ENCODE peak calls at places on chromosomes 6 and 20, in four cellular contexts. O is ascending aorta, X is astrocyte, H is cardiac fibroblast. U is an unnamed sample.

GRCh38 chr20:7608246-7608645 is 332.0 kb downstream of the HAO1 start:
- DNase-seq in O (no peak), X (peak), H (peak), U (no peak)

GRCh38 chr20:20521736-20522135 is 153.8 kb downstream of the INSM1 start:
- DNase-seq in O (no peak), X (peak), H (no peak), U (no peak)

GRCh38 chr6:112254921-112255320 is 554 bp upstream of the LAMA4 start:
- DNase-seq in O (no peak), X (no peak), H (no peak), U (no peak)

GRCh38 chr6:108115598-108116058 is 41.1 kb upstream of the OSTM1 start:
- DNase-seq in O (no peak), X (no peak), H (peak), U (no peak)

GRCh38 chr6:128000363-128000762 is 99.5 kb upstream of the THEMIS start:
- DNase-seq in O (no peak), X (no peak), H (no peak), U (no peak)

GRCh38 chr6:13216236-13216933 is 112.0 kb downstream of the TBC1D7 start:
- DNase-seq in O (no peak), X (no peak), H (no peak), U (no peak)

GRCh38 chr20:63705232-63706026 is 2.3 kb downstream of the ARFRP1 start:
- DNase-seq in O (no peak), X (no peak), H (no peak), U (no peak)

GRCh38 chr20:25090492-25091429 is 8.8 kb upstream of the VSX1 start:
- DNase-seq in O (peak), X (no peak), H (no peak), U (no peak)

GRCh38 chr6:38997128-38997761 is 51.3 kb upstream of the GLP1R start:
- DNase-seq in O (no peak), X (no peak), H (peak), U (no peak)

GRCh38 chr20:6765469-6766058 is 1.9 kb upstream of the BMP2 start:
- DNase-seq in O (no peak), X (peak), H (peak), U (no peak)

GRCh38 chr20:6767166-6767535 is 335 bp upstream of the BMP2 start:
- DNase-seq in O (no peak), X (no peak), H (no peak), U (no peak)

GRCh38 chr6:136510299-136510698 is 39.9 kb downstream of the MAP7 start:
- DNase-seq in O (no peak), X (no peak), H (no peak), U (no peak)

DNA sequence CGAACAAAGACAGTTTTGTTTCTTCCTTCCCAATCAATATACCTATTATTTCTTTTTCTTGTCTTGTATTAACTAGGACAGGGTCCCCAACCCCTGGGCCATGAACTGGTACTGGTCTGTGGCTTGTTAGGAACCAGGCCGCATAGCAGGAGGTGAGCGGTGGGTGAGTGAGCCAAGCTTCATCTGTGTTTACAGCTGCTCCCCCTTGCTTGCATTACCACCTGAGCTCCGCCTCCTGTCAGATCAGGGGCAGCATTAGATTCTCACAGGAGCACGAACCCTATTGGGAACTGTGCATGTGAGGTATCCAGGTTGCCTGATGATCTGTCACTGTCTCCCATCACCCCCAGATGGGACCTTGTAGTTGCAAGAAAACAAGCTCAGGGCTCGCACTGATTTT is 151.9 kb downstream of the CDKAL1 start:
- DNase-seq in O (no peak), X (no peak), H (no peak), U (no peak)
- TF ChIP-seq CTCF in O (no peak), X (no peak), H (no peak), U (no peak)

GRCh38 chr20:57047281-57048026 is 219.0 kb downstream of the BMP7 start:
- DNase-seq in O (no peak), X (no peak), H (no peak), U (no peak)
- H3K4me3 ChIP-seq in O (no peak), X (no peak), H (no peak), U (no peak)

DNA sequence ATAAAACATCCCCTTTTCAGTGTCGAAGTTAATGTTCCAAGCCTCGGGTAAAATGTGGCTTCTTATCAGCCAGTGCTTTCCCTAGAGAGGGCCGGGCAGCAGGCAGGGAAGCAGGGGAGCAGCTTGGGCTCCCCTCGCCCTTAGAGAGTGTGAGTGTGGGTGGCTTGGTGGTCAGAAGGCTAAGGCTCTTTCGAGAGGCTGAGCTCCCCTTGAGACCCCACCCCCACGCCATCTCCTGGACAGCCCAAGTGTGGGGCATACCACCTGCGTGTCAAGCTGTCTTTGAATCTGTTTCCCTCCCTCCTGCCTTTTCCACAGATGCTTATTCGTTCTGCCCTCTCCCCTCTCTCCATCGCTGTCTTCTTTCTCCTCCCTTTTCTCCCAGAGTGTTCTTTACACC is 95.1 kb upstream of the FOXP4 start:
- DNase-seq in O (no peak), X (no peak), H (no peak), U (no peak)
- TF ChIP-seq CTCF in O (no peak), X (no peak), H (peak), U (peak)

DNA sequence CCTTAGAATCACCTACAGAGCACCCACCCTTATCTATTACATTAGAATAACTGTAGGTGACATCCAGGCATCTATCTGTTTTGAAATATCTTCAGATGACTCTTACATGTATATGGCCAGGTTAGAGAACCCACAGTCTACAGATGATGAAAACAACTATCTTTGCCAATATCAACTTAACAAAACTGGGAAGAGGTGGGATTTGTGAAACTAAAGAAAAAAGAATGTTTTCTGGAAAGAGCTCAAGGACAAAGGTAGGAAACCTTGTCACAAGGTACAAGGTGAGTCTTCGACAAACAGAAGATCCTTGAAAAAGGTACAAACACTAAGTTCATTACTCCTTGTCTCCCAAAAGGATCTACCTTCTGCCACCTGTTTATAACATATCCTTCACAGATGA is 47.0 kb upstream of the DST start:
- DNase-seq in O (no peak), X (no peak), H (no peak), U (no peak)
- H3K4me3 ChIP-seq in O (no peak), X (no peak), H (no peak), U (no peak)

DNA sequence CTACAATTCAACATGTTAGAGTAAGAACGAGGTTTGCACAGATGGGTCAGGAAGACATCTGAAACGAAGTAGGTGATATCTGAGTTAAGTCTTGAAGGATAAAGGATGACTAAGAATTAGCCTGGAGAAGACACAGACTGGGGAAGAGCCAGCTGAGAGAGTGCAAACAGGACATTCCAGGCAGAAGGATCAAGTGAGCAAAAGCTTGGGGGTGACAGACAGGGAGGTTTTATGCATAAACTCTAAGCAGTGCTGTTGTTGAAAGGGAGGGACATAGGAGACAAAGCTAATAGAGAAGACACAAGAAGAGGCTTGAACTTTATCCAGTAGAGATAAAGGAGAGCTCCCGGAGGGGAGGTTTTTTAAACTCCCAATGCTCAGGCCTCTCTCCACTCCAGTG is 15.0 kb upstream of the ETV7 start:
- DNase-seq in O (no peak), X (no peak), H (no peak), U (no peak)
- TF ChIP-seq CTCF in O (no peak), X (no peak), H (no peak), U (no peak)

GRCh38 chr6:10410214-10410873 is 4.5 kb downstream of the TFAP2A start:
- DNase-seq in O (no peak), X (no peak), H (no peak), U (no peak)
- H3K4me3 ChIP-seq in O (no peak), X (no peak), H (peak), U (peak)